ENCODE peak calls at places on chromosomes 7 and 10, in ten cellular contexts. One of them, this sample, is unnamed.

GRCh38 chr7:127253289-127254162 is 785 bp upstream of the GRM8 start:
- DNase-seq in WTC11: peak
- DNase-seq in GM23338: peak
- DNase-seq in PC-9: peak
- DNase-seq in GM06990: peak
- DNase-seq in RWPE1: peak
- DNase-seq in lower lobe of right lung: peak
- DNase-seq in GM12865: peak
- DNase-seq in mammary epithelial cell: peak
- DNase-seq in tibial artery: peak
- DNase-seq in this sample: peak

GRCh38 chr7:50812847-50813475 is 30.3 kb upstream of the GRB10 start:
- DNase-seq in RWPE1: peak
- DNase-seq in PC-9: peak
- DNase-seq in mammary epithelial cell: peak
- DNase-seq in GM23338: peak
- DNase-seq in WTC11: no peak
- DNase-seq in tibial artery: no peak
- DNase-seq in lower lobe of right lung: peak
- DNase-seq in GM06990: no peak
- DNase-seq in GM12865: no peak
- DNase-seq in this sample: peak

GRCh38 chr10:61286695-61287094 is 166.5 kb downstream of the TMEM26 start:
- DNase-seq in RWPE1: no peak
- DNase-seq in GM23338: no peak
- DNase-seq in GM06990: peak
- DNase-seq in WTC11: no peak
- DNase-seq in tibial artery: no peak
- DNase-seq in GM12865: peak
- DNase-seq in mammary epithelial cell: no peak
- DNase-seq in PC-9: no peak
- DNase-seq in lower lobe of right lung: no peak
- DNase-seq in this sample: no peak

GRCh38 chr7:151349507-151349853 is 7.9 kb downstream of the NUB1 start:
- DNase-seq in RWPE1: no peak
- DNase-seq in WTC11: no peak
- DNase-seq in GM12865: no peak
- DNase-seq in GM06990: peak
- DNase-seq in PC-9: no peak
- DNase-seq in tibial artery: no peak
- DNase-seq in lower lobe of right lung: no peak
- DNase-seq in GM23338: no peak
- DNase-seq in mammary epithelial cell: no peak
- DNase-seq in this sample: peak

GRCh38 chr7:34130558-34131285 is 225.4 kb downstream of the BMPER start:
- DNase-seq in PC-9: no peak
- DNase-seq in mammary epithelial cell: no peak
- DNase-seq in RWPE1: no peak
- DNase-seq in GM12865: no peak
- DNase-seq in tibial artery: no peak
- DNase-seq in WTC11: no peak
- DNase-seq in GM23338: no peak
- DNase-seq in lower lobe of right lung: no peak
- DNase-seq in GM06990: no peak
- DNase-seq in this sample: no peak

GRCh38 chr10:35517431-35518181 is 87.5 kb upstream of the GJD4 start:
- DNase-seq in lower lobe of right lung: no peak
- DNase-seq in WTC11: no peak
- DNase-seq in GM23338: no peak
- DNase-seq in GM06990: no peak
- DNase-seq in mammary epithelial cell: peak
- DNase-seq in RWPE1: no peak
- DNase-seq in PC-9: no peak
- DNase-seq in GM12865: no peak
- DNase-seq in tibial artery: no peak
- DNase-seq in this sample: no peak

GRCh38 chr7:101688183-101688831 is 59.2 kb upstream of the MYL10 start:
- DNase-seq in WTC11: peak
- DNase-seq in mammary epithelial cell: peak
- DNase-seq in GM23338: peak
- DNase-seq in RWPE1: peak
- DNase-seq in GM12865: peak
- DNase-seq in PC-9: peak
- DNase-seq in lower lobe of right lung: peak
- DNase-seq in tibial artery: peak
- DNase-seq in GM06990: peak
- DNase-seq in this sample: peak

GRCh38 chr7:115409682-115410426 is 488.0 kb downstream of the MDFIC start:
- DNase-seq in GM12865: no peak
- DNase-seq in GM06990: no peak
- DNase-seq in PC-9: no peak
- DNase-seq in RWPE1: no peak
- DNase-seq in mammary epithelial cell: no peak
- DNase-seq in tibial artery: no peak
- DNase-seq in WTC11: no peak
- DNase-seq in lower lobe of right lung: no peak
- DNase-seq in GM23338: no peak
- DNase-seq in this sample: no peak

GRCh38 chr10:76329891-76330575 is 898.6 kb downstream of the LRMDA start:
- DNase-seq in GM12865: no peak
- DNase-seq in lower lobe of right lung: no peak
- DNase-seq in mammary epithelial cell: peak
- DNase-seq in PC-9: peak
- DNase-seq in GM06990: no peak
- DNase-seq in tibial artery: no peak
- DNase-seq in WTC11: no peak
- DNase-seq in GM23338: no peak
- DNase-seq in RWPE1: peak
- DNase-seq in this sample: no peak

GRCh38 chr7:116674508-116675173 is 2.6 kb downstream of the MET start:
- DNase-seq in GM23338: peak
- DNase-seq in PC-9: peak
- DNase-seq in GM06990: no peak
- DNase-seq in tibial artery: no peak
- DNase-seq in lower lobe of right lung: no peak
- DNase-seq in WTC11: no peak
- DNase-seq in RWPE1: no peak
- DNase-seq in GM12865: no peak
- DNase-seq in mammary epithelial cell: peak
- DNase-seq in this sample: no peak

GRCh38 chr10:110916554-110917346 is 2.2 kb downstream of the BBIP1 start:
- DNase-seq in WTC11: no peak
- DNase-seq in GM23338: no peak
- DNase-seq in PC-9: no peak
- DNase-seq in lower lobe of right lung: no peak
- DNase-seq in GM12865: no peak
- DNase-seq in tibial artery: no peak
- DNase-seq in GM06990: no peak
- DNase-seq in mammary epithelial cell: no peak
- DNase-seq in RWPE1: no peak
- DNase-seq in this sample: no peak

GRCh38 chr7:55299273-55299967 is 65.7 kb upstream of the LANCL2 start:
- DNase-seq in GM12865: no peak
- DNase-seq in GM23338: peak
- DNase-seq in mammary epithelial cell: no peak
- DNase-seq in WTC11: no peak
- DNase-seq in lower lobe of right lung: no peak
- DNase-seq in tibial artery: no peak
- DNase-seq in GM06990: peak
- DNase-seq in PC-9: no peak
- DNase-seq in RWPE1: no peak
- DNase-seq in this sample: no peak
- TF ChIP-seq CTCF in GM12865: no peak
- TF ChIP-seq CTCF in GM23338: no peak
- TF ChIP-seq CTCF in mammary epithelial cell: no peak
- TF ChIP-seq CTCF in WTC11: no peak
- TF ChIP-seq CTCF in lower lobe of right lung: no peak
- TF ChIP-seq CTCF in tibial artery: no peak
- TF ChIP-seq CTCF in GM06990: no peak
- TF ChIP-seq CTCF in PC-9: no peak
- TF ChIP-seq CTCF in RWPE1: no peak
- TF ChIP-seq CTCF in this sample: no peak

GRCh38 chr10:59754951-59755350 is 1.7 kb upstream of the MRLN start:
- DNase-seq in GM12865: no peak
- DNase-seq in GM23338: no peak
- DNase-seq in tibial artery: no peak
- DNase-seq in GM06990: no peak
- DNase-seq in RWPE1: no peak
- DNase-seq in lower lobe of right lung: no peak
- DNase-seq in WTC11: no peak
- DNase-seq in PC-9: no peak
- DNase-seq in mammary epithelial cell: no peak
- DNase-seq in this sample: no peak
- TF ChIP-seq CTCF in GM12865: no peak
- TF ChIP-seq CTCF in GM23338: no peak
- TF ChIP-seq CTCF in tibial artery: no peak
- TF ChIP-seq CTCF in GM06990: no peak
- TF ChIP-seq CTCF in RWPE1: no peak
- TF ChIP-seq CTCF in lower lobe of right lung: no peak
- TF ChIP-seq CTCF in WTC11: no peak
- TF ChIP-seq CTCF in PC-9: no peak
- TF ChIP-seq CTCF in mammary epithelial cell: no peak
- TF ChIP-seq CTCF in this sample: no peak

GRCh38 chr10:132163278-132163765 is 23.4 kb upstream of the DPYSL4 start:
- DNase-seq in RWPE1: peak
- DNase-seq in GM23338: peak
- DNase-seq in GM12865: peak
- DNase-seq in GM06990: peak
- DNase-seq in WTC11: peak
- DNase-seq in PC-9: no peak
- DNase-seq in mammary epithelial cell: no peak
- DNase-seq in lower lobe of right lung: peak
- DNase-seq in tibial artery: no peak
- DNase-seq in this sample: peak
- TF ChIP-seq CTCF in RWPE1: no peak
- TF ChIP-seq CTCF in GM23338: peak
- TF ChIP-seq CTCF in GM12865: no peak
- TF ChIP-seq CTCF in GM06990: peak
- TF ChIP-seq CTCF in WTC11: peak
- TF ChIP-seq CTCF in PC-9: peak
- TF ChIP-seq CTCF in mammary epithelial cell: no peak
- TF ChIP-seq CTCF in lower lobe of right lung: no peak
- TF ChIP-seq CTCF in tibial artery: no peak
- TF ChIP-seq CTCF in this sample: peak

GRCh38 chr10:60098676-60099601 is 192.6 kb upstream of the CCDC6 start:
- DNase-seq in RWPE1: no peak
- DNase-seq in lower lobe of right lung: no peak
- DNase-seq in GM12865: peak
- DNase-seq in WTC11: no peak
- DNase-seq in PC-9: no peak
- DNase-seq in GM06990: no peak
- DNase-seq in mammary epithelial cell: no peak
- DNase-seq in GM23338: peak
- DNase-seq in tibial artery: no peak
- DNase-seq in this sample: no peak
- TF ChIP-seq CTCF in RWPE1: no peak
- TF ChIP-seq CTCF in lower lobe of right lung: no peak
- TF ChIP-seq CTCF in GM12865: peak
- TF ChIP-seq CTCF in WTC11: no peak
- TF ChIP-seq CTCF in PC-9: no peak
- TF ChIP-seq CTCF in GM06990: peak
- TF ChIP-seq CTCF in mammary epithelial cell: peak
- TF ChIP-seq CTCF in GM23338: peak
- TF ChIP-seq CTCF in tibial artery: no peak
- TF ChIP-seq CTCF in this sample: peak

GRCh38 chr10:987906-988666 is at the start of gene GTPBP4:
- DNase-seq in RWPE1: peak
- DNase-seq in GM23338: peak
- DNase-seq in GM06990: peak
- DNase-seq in WTC11: peak
- DNase-seq in mammary epithelial cell: peak
- DNase-seq in PC-9: peak
- DNase-seq in tibial artery: peak
- DNase-seq in GM12865: peak
- DNase-seq in lower lobe of right lung: peak
- DNase-seq in this sample: peak
- TF ChIP-seq CTCF in RWPE1: peak
- TF ChIP-seq CTCF in GM23338: peak
- TF ChIP-seq CTCF in GM06990: peak
- TF ChIP-seq CTCF in WTC11: no peak
- TF ChIP-seq CTCF in mammary epithelial cell: no peak
- TF ChIP-seq CTCF in PC-9: no peak
- TF ChIP-seq CTCF in tibial artery: no peak
- TF ChIP-seq CTCF in GM12865: no peak
- TF ChIP-seq CTCF in lower lobe of right lung: peak
- TF ChIP-seq CTCF in this sample: no peak

This sample was measured in transverse colon.